ENCODE peak calls at places on chromosomes 2 and 18, in nine cellular contexts. U is cardiac muscle cell, C is endodermal cell, J is WTC11, S is A549, H is kidney epithelial cell, Z is HepG2, Y is endothelial cell of umbilical vein, Q is foreskin keratinocyte. G is an unnamed sample.
A peak's percentile ranks its signal among the peaks of the same experiment; 100 is the strongest.

GRCh38 chr18:58216071-58216471 is 172.0 kb downstream of the NEDD4L start:
- DNase-seq in U (peak; percentile 58), Q (no peak), S (no peak), H (no peak), C (peak; percentile 78), Y (no peak), J (peak; percentile 43), Z (no peak), G (no peak)

GRCh38 chr2:188524519-188525113 is 232.9 kb downstream of the GULP1 start:
- DNase-seq in H (no peak), Y (peak; percentile 65), Q (peak; percentile 18), C (no peak), U (peak; percentile 55), Z (peak; percentile 53), J (no peak), S (peak; percentile 10), G (no peak)

GRCh38 chr2:41267929-41268659 is 779.7 kb upstream of the PKDCC start:
- DNase-seq in C (no peak), J (no peak), Y (peak; percentile 63), Z (no peak), U (no peak), Q (no peak), S (no peak), H (no peak), G (no peak)

GRCh38 chr2:234333168-234334130 is 163.4 kb downstream of the ARL4C start:
- DNase-seq in H (no peak), Z (no peak), S (no peak), Y (no peak), C (peak; percentile 74), Q (no peak), J (no peak), U (no peak), G (no peak)

GRCh38 chr2:233831011-233831721 is 23.2 kb downstream of the HJURP start:
- DNase-seq in Z (no peak), Y (no peak), J (no peak), S (no peak), U (no peak), H (no peak), C (peak; percentile 42), Q (no peak), G (no peak)

GRCh38 chr18:23716516-23716915 is 27.3 kb downstream of the LAMA3 start:
- DNase-seq in H (peak; percentile 52), Z (no peak), C (peak; percentile 80), Q (peak; percentile 79), S (no peak), J (peak; percentile 30), Y (no peak), U (no peak), G (peak; percentile 93)

GRCh38 chr2:67446504-67446911 is 49.4 kb downstream of the ETAA1 start:
- DNase-seq in H (no peak), J (no peak), S (no peak), U (no peak), Y (peak; percentile 14), Z (no peak), C (no peak), Q (peak; percentile 81), G (no peak)

GRCh38 chr2:102424754-102425153 is 1.8 kb downstream of the IL18RAP start:
- DNase-seq in Q (no peak), S (no peak), Y (no peak), H (no peak), U (no peak), C (no peak), Z (no peak), J (no peak), G (no peak)

GRCh38 chr18:22170421-22171262 is 1.3 kb downstream of the GATA6 start:
- DNase-seq in Z (peak; percentile 13), U (peak; percentile 59), Y (peak; percentile 75), H (no peak), S (peak; percentile 15), Q (peak; percentile 46), J (peak; percentile 46), C (peak; percentile 80), G (no peak)

GRCh38 chr2:76721226-76721625 is 801.0 kb downstream of the LRRTM4 start:
- DNase-seq in Q (peak; percentile 5), Y (no peak), S (no peak), C (no peak), H (no peak), U (no peak), Z (no peak), J (no peak), G (no peak)

GRCh38 chr2:181891258-181891965 is at the start of gene ITPRID2:
- DNase-seq in S (peak; percentile 69), H (peak; percentile 50), Y (peak; percentile 87), C (peak; percentile 90), Q (peak; percentile 81), U (peak; percentile 95), J (peak; percentile 76), Z (peak; percentile 80), G (no peak)
- TF ChIP-seq CTCF in S (no peak), H (no peak), Y (no peak), C (peak; percentile 42), Q (peak; percentile 22), U (no peak), J (no peak), Z (no peak), G (no peak)

GRCh38 chr2:23637011-23637778 is 252.2 kb downstream of the KLHL29 start:
- DNase-seq in Y (peak; percentile 74), S (no peak), Q (no peak), H (no peak), U (no peak), C (peak; percentile 65), Z (no peak), J (no peak), G (peak; percentile 42)

GRCh38 chr2:23639406-23639982 is 254.5 kb downstream of the KLHL29 start:
- DNase-seq in H (no peak), Z (no peak), Q (no peak), J (no peak), C (peak; percentile 69), S (no peak), U (no peak), Y (no peak), G (no peak)

GRCh38 chr2:23633966-23634365 is 249.0 kb downstream of the KLHL29 start:
- DNase-seq in Y (no peak), H (no peak), C (no peak), Q (no peak), J (no peak), Z (no peak), U (no peak), S (no peak), G (no peak)

GRCh38 chr2:23635666-23636340 is 250.8 kb downstream of the KLHL29 start:
- DNase-seq in S (no peak), U (no peak), Q (no peak), C (no peak), Z (no peak), J (no peak), H (no peak), Y (no peak), G (no peak)

DNA sequence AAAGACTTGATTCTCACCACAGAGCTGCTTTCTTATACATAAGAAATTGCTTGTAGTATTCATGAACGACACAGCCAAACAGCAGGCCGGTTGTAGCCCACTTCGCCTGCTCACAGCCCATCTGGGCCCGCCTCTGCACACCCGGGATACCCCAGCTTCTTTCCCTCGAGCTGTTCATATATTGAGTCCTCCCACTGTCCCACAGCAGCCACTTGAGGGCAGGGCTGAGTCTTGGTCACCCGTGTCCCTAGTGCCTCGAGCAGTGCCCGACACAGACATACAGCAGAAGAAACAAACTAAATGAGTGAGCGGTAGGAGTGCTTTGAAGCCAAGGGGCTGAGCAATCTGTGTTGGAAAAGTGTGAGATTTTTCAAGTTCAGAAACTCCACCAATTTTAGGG is 251.4 kb downstream of the KLHL29 start:
- DNase-seq in U (no peak), C (peak; percentile 78), Q (no peak), J (peak; percentile 45), Y (peak; percentile 24), S (peak; percentile 23), H (no peak), Z (peak; percentile 61), G (no peak)
- TF ChIP-seq CTCF in U (peak; percentile 30), C (peak; percentile 60), Q (peak; percentile 33), J (no peak), Y (peak; percentile 20), S (peak; percentile 25), H (peak; percentile 18), Z (peak; percentile 78), G (peak; percentile 39)

GRCh38 chr2:43226558-43226954 is at the start of gene ZFP36L2:
- DNase-seq in J (peak; percentile 85), Z (peak; percentile 92), H (no peak), S (peak; percentile 97), Q (peak; percentile 88), C (peak; percentile 95), Y (peak; percentile 91), U (peak; percentile 95), G (no peak)
- TF ChIP-seq CTCF in J (no peak), Z (no peak), H (no peak), S (no peak), Q (peak; percentile 35), C (no peak), Y (no peak), U (peak; percentile 8), G (no peak)

GRCh38 chr2:128145651-128146050 is 54.7 kb downstream of the UGGT1 start:
- DNase-seq in Q (no peak), H (no peak), S (no peak), C (no peak), Z (no peak), Y (peak; percentile 51), U (no peak), J (no peak), G (no peak)
- TF ChIP-seq CTCF in Q (no peak), H (no peak), S (no peak), C (no peak), Z (no peak), Y (no peak), U (no peak), J (no peak), G (no peak)

GRCh38 chr2:88187038-88187676 is 17.0 kb downstream of the THNSL2 start:
- DNase-seq in H (no peak), Z (peak; percentile 70), C (peak; percentile 95), Q (peak; percentile 63), U (peak; percentile 87), S (peak; percentile 44), Y (peak; percentile 33), J (peak; percentile 89), G (no peak)

GRCh38 chr2:88190808-88191721 is 20.9 kb downstream of the THNSL2 start:
- DNase-seq in J (peak; percentile 74), H (no peak), Z (peak; percentile 66), U (peak; percentile 64), S (peak; percentile 40), Y (peak; percentile 29), C (peak; percentile 89), Q (no peak), G (no peak)

GRCh38 chr2:88188741-88189140 is 18.6 kb downstream of the THNSL2 start:
- DNase-seq in C (no peak), H (no peak), Q (peak; percentile 46), S (no peak), U (no peak), Z (no peak), Y (no peak), J (no peak), G (no peak)

GRCh38 chr2:88185480-88185879 is 15.3 kb downstream of the THNSL2 start:
- DNase-seq in Y (no peak), C (no peak), H (no peak), U (no peak), Z (no peak), J (no peak), Q (no peak), S (no peak), G (no peak)

GRCh38 chr2:88187927-88188326 is 17.8 kb downstream of the THNSL2 start:
- DNase-seq in J (peak; percentile 57), H (no peak), S (no peak), C (peak; percentile 83), Q (no peak), U (no peak), Z (peak; percentile 47), Y (no peak), G (no peak)
- TF ChIP-seq CTCF in J (peak; percentile 49), H (peak; percentile 32), S (no peak), C (peak; percentile 76), Q (peak; percentile 61), U (peak; percentile 9), Z (peak; percentile 92), Y (no peak), G (peak; percentile 53)